ENCODE peak calls at places on chromosomes 11 and 22, in five cellular contexts. S is BE2C, U is heart left ventricle, N is mesendoderm, M is heart right ventricle. J is an unnamed sample. For H3K4me1, the result is how much of the 10 kb centered on the place peaks cover.

GRCh38 chr22:45984316-45984916 is 7.5 kb upstream of the WNT7B start:
- DNase-seq in U (no peak), M (no peak), S (no peak), N (no peak), J (no peak)

GRCh38 chr11:71947498-71947897 is 18.7 kb downstream of the RNF121 start:
- DNase-seq in S (no peak), N (no peak), U (no peak), M (no peak), J (no peak)

GRCh38 chr11:34509336-34509902 is 4.2 kb downstream of the ELF5 start:
- DNase-seq in M (no peak), U (no peak), N (no peak), S (no peak), J (no peak)

GRCh38 chr22:19213496-19214473 is 35.2 kb upstream of the SLC25A1 start:
- DNase-seq in M (no peak), S (no peak), U (no peak), N (peak), J (no peak)

GRCh38 chr11:65891180-65892136 is 985 bp downstream of the CCDC85B start:
- DNase-seq in N (peak), M (peak), S (peak), U (peak), J (no peak)

GRCh38 chr11:43892851-43893250 is 12.2 kb downstream of the ALKBH3 start:
- DNase-seq in N (no peak), M (no peak), U (no peak), S (peak), J (no peak)

GRCh38 chr22:46626911-46627805 is 7.0 kb downstream of the GRAMD4 start:
- DNase-seq in S (no peak), M (peak), N (peak), U (no peak), J (no peak)

GRCh38 chr22:27639180-27640086 is 162.1 kb downstream of the MN1 start:
- DNase-seq in U (no peak), M (peak), N (no peak), S (no peak), J (no peak)

GRCh38 chr11:57568330-57568766 is 876 bp upstream of the UBE2L6 start:
- DNase-seq in M (peak), U (peak), N (peak), S (peak), J (no peak)

GRCh38 chr22:26445577-26446275 is 16.7 kb downstream of the ASPHD2 start:
- DNase-seq in S (no peak), M (no peak), U (no peak), N (no peak), J (no peak)

GRCh38 chr11:119282495-119282894 is 34.4 kb downstream of the MCAM start:
- DNase-seq in N (peak), M (no peak), U (no peak), S (no peak), J (no peak)

GRCh38 chr11:35404397-35404775 is 15.0 kb downstream of the SLC1A2 start:
- DNase-seq in S (peak), N (peak), U (no peak), M (peak), J (peak)

GRCh38 chr11:29200776-29201574 is 815.9 kb downstream of the KCNA4 start:
- DNase-seq in N (no peak), M (no peak), S (no peak), U (no peak), J (no peak)

GRCh38 chr22:24265734-24266133 is 4.9 kb upstream of the SPECC1L start:
- DNase-seq in M (no peak), S (peak), U (no peak), N (no peak), J (no peak)

GRCh38 chr11:26974068-26974790 is 19.7 kb upstream of the FIBIN start:
- DNase-seq in M (no peak), U (no peak), S (no peak), N (peak), J (no peak)

GRCh38 chr11:99424313-99425084 is 403.8 kb downstream of the CNTN5 start:
- DNase-seq in S (no peak), M (peak), U (peak), N (no peak), J (no peak)

GRCh38 chr11:32438883-32439487 is 3.6 kb upstream of the WT1 start:
- DNase-seq in N (no peak), M (no peak), S (no peak), U (no peak), J (no peak)

GRCh38 chr11:83691387-83692088 is 405.4 kb upstream of the CCDC90B start:
- DNase-seq in S (no peak), U (peak), M (no peak), N (no peak), J (peak)

GRCh38 chr11:12842933-12843636 is 166.0 kb upstream of the RASSF10 start:
- DNase-seq in S (peak), M (no peak), U (no peak), N (no peak), J (no peak)

GRCh38 chr22:36762687-36763260 is 13.1 kb downstream of the IFT27 start:
- DNase-seq in M (peak), S (peak), U (peak), N (no peak), J (no peak)

GRCh38 chr22:50630376-50630775 is 2.4 kb upstream of the ARSA start:
- DNase-seq in N (no peak), S (no peak), U (no peak), M (no peak), J (no peak)

GRCh38 chr11:108927791-108928545 is 263.1 kb downstream of the DDX10 start:
- DNase-seq in M (no peak), U (no peak), S (no peak), N (peak), J (peak)

GRCh38 chr22:46079861-46080821 is 70.2 kb upstream of the PPARA start:
- DNase-seq in S (peak), M (peak), N (no peak), U (peak), J (peak)

GRCh38 chr11:33912405-33913361 is 20.8 kb upstream of the LMO2 start:
- DNase-seq in N (peak), M (no peak), S (no peak), U (peak), J (no peak)

GRCh38 chr22:37021710-37022482 is 2.4 kb downstream of the MPST start:
- DNase-seq in S (peak), M (no peak), N (no peak), U (no peak), J (peak)

GRCh38 chr11:60844045-60844869 is 2.3 kb downstream of the CCDC86 start:
- DNase-seq in N (no peak), S (no peak), M (no peak), U (no peak), J (no peak)
- H3K4me1 ChIP-seq in N (under half), S (under half), M (under half), U (under half), J (under half)

GRCh38 chr22:43152355-43153071 is 1.2 kb downstream of the TSPO start:
- DNase-seq in U (peak), M (peak), S (peak), N (peak), J (peak)
- H3K4me1 ChIP-seq in U (under half), M (under half), S (under half), N (under half), J (under half)

GRCh38 chr11:114193730-114194674 is 102.2 kb upstream of the NNMT start:
- DNase-seq in M (no peak), N (no peak), U (no peak), S (no peak), J (no peak)
- H3K4me1 ChIP-seq in M (under half), N (under half), U (half or more), S (under half), J (half or more)

GRCh38 chr11:75260396-75260795 is 19.8 kb downstream of the TPBGL start:
- DNase-seq in U (no peak), S (peak), N (no peak), M (no peak), J (no peak)

GRCh38 chr11:75262436-75262835 is 21.9 kb downstream of the TPBGL start:
- DNase-seq in N (no peak), M (no peak), U (no peak), S (peak), J (no peak)

GRCh38 chr11:75261474-75261847 is 20.9 kb downstream of the TPBGL start:
- DNase-seq in S (peak), N (no peak), M (no peak), U (no peak), J (no peak)

GRCh38 chr11:75261902-75262361 is 21.4 kb downstream of the TPBGL start:
- DNase-seq in N (no peak), S (peak), U (no peak), M (no peak), J (no peak)

DNA sequence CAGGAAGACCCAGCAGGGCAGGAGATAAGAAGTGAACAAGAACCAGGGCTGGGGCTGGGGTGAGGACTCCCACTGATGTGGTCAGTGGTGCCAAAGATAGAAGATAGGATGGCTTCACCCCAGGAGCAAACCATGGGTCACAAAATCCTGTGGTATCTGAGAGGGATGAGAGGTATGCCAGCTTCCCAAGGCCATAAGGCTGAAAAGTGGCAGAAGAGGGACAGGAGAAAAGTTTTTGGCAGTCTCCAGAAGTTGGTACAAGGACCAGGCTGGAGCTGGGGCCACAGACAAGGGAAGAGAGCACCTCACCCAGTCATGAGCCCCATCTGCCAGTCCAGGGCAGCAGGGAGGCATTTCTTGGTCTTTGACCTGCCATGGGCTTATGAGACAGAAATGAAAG is 19.1 kb downstream of the TPBGL start:
- DNase-seq in S (peak), N (no peak), U (no peak), M (no peak), J (no peak)
- H3K4me1 ChIP-seq in S (under half), N (under half), U (under half), M (under half), J (under half)

GRCh38 chr22:35735622-35736021 is 17.9 kb downstream of the APOL5 start:
- DNase-seq in N (no peak), U (no peak), S (no peak), M (no peak), J (no peak)
- H3K4me1 ChIP-seq in N (under half), U (under half), S (under half), M (under half), J (under half)

DNA sequence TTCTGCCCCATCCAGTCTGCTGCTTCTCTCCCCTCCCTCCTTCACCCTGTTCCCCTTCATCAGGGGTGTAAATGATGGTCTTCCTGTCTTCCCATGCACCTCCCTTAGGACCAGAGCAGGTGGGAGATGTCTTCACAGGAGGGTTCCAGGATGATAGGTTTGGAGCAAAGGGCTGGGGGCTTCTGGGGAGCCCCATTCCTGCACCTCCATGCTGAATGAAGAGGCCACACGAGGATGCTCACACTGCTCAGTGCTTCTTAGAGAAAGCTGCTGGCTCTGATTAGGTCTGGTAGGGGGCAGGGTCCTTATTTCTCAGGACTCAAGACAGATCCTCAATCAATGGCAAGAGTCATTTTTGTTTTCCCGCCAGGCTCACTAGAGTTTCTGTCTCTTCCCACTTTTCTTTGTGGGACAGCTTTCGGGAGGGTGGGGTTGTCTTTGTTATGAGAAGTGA is 41.1 kb downstream of the BCR start:
- DNase-seq in S (no peak), M (no peak), U (no peak), N (no peak), J (no peak)
- H3K4me1 ChIP-seq in S (under half), M (half or more), U (half or more), N (under half), J (half or more)

GRCh38 chr22:22720201-22720723 is 75.8 kb downstream of the GGTLC2 start:
- DNase-seq in N (peak), U (no peak), M (no peak), S (peak), J (no peak)

GRCh38 chr22:22720724-22721261 is 76.4 kb downstream of the GGTLC2 start:
- DNase-seq in S (no peak), N (no peak), U (no peak), M (no peak), J (no peak)

GRCh38 chr22:22716136-22716535 is 71.7 kb downstream of the GGTLC2 start:
- DNase-seq in M (no peak), S (no peak), N (no peak), U (no peak), J (no peak)

GRCh38 chr22:22717723-22718122 is 73.3 kb downstream of the GGTLC2 start:
- DNase-seq in N (no peak), U (no peak), S (no peak), M (no peak), J (no peak)

GRCh38 chr22:22721681-22722309 is 77.4 kb downstream of the GGTLC2 start:
- DNase-seq in U (no peak), M (no peak), N (no peak), S (no peak), J (no peak)
- H3K4me1 ChIP-seq in U (under half), M (under half), N (under half), S (under half), J (under half)